ENCODE peak calls at places on chromosomes 5 and 9, in nine cellular contexts. Z, W, A, F, K, R, E, O and J are unnamed samples.

GRCh38 chr9:32603914-32604852 is 31.2 kb upstream of the NDUFB6 start:
- DNase-seq in Z (no peak), W (no peak), A (no peak), F (no peak), K (no peak), R (peak), E (no peak), O (no peak), J (no peak)

GRCh38 chr5:84438456-84438855 is 53.8 kb upstream of the EDIL3 start:
- DNase-seq in Z (no peak), W (no peak), A (no peak), F (no peak), K (no peak), R (no peak), E (no peak), O (no peak), J (no peak)

GRCh38 chr5:43601454-43602260 is 1.3 kb upstream of the NNT start:
- DNase-seq in Z (peak), W (no peak), A (no peak), F (no peak), K (no peak), R (peak), E (no peak), O (peak), J (no peak)

GRCh38 chr5:149759986-149760699 is 30.0 kb downstream of the PPARGC1B start:
- DNase-seq in Z (peak), W (no peak), A (no peak), F (no peak), K (no peak), R (no peak), E (no peak), O (no peak), J (no peak)

GRCh38 chr9:112140936-112141335 is 34.2 kb downstream of the SUSD1 start:
- DNase-seq in Z (no peak), W (no peak), A (no peak), F (no peak), K (no peak), R (no peak), E (no peak), O (no peak), J (no peak)

GRCh38 chr5:134184155-134185135 is 7.7 kb upstream of the SKP1 start:
- DNase-seq in Z (peak), W (peak), A (peak), F (peak), K (peak), R (peak), E (peak), O (peak), J (peak)

GRCh38 chr5:42852826-42853225 is 41.1 kb upstream of the SELENOP start:
- DNase-seq in Z (no peak), W (no peak), A (no peak), F (no peak), K (no peak), R (no peak), E (no peak), O (no peak), J (no peak)

GRCh38 chr5:125233944-125234343 is 487.5 kb upstream of the ZNF608 start:
- DNase-seq in Z (no peak), W (no peak), A (no peak), F (no peak), K (no peak), R (no peak), E (no peak), O (no peak), J (no peak)

GRCh38 chr9:16458696-16459420 is 411.6 kb downstream of the BNC2 start:
- DNase-seq in Z (no peak), W (no peak), A (no peak), F (no peak), K (no peak), R (peak), E (no peak), O (no peak), J (no peak)

GRCh38 chr5:66612226-66612625 is 16.0 kb downstream of the MAST4 start:
- DNase-seq in Z (no peak), W (no peak), A (no peak), F (no peak), K (no peak), R (no peak), E (no peak), O (no peak), J (no peak)

GRCh38 chr5:4206127-4206526 is 610.5 kb downstream of the IRX1 start:
- DNase-seq in Z (no peak), W (no peak), A (no peak), F (no peak), K (no peak), R (no peak), E (no peak), O (no peak), J (no peak)

GRCh38 chr5:149688406-149688805 is 41.7 kb upstream of the PPARGC1B start:
- DNase-seq in Z (no peak), W (no peak), A (no peak), F (no peak), K (no peak), R (no peak), E (no peak), O (no peak), J (no peak)

GRCh38 chr9:116137581-116137980 is 16.0 kb upstream of the PAPPA start:
- DNase-seq in Z (no peak), W (no peak), A (no peak), F (no peak), K (no peak), R (no peak), E (no peak), O (no peak), J (no peak)

GRCh38 chr5:140966293-140967225 is at the start of gene PCDHAC2:
- DNase-seq in Z (peak), W (peak), A (no peak), F (peak), K (peak), R (peak), E (peak), O (peak), J (peak)